ENCODE peak calls at places on chromosomes 3 and 15, in eight cellular contexts. Q is T-cell, G is DMS 273 treated with DMSO at 0.1 percent for 48 hours, C is testis, F is iPS-NIHi11, Z is mucosa of gallbladder, T is mammary epithelial cell, M is WTC11. I is an unnamed sample.

GRCh38 chr3:15932348-15933300 is 134.8 kb upstream of the ANKRD28 start:
- DNase-seq in Q (no peak), G (no peak), C (no peak), F (no peak), Z (no peak), T (no peak), M (no peak), I (no peak)

GRCh38 chr3:50274371-50275104 is 4.3 kb upstream of the LSMEM2 start:
- DNase-seq in Q (peak), G (no peak), C (peak), F (peak), Z (peak), T (peak), M (peak), I (peak)

GRCh38 chr15:96327155-96327741 is 3.3 kb upstream of the NR2F2 start:
- DNase-seq in Q (no peak), G (peak), C (no peak), F (no peak), Z (no peak), T (peak), M (no peak), I (no peak)

GRCh38 chr3:66253790-66254620 is 33.2 kb downstream of the SLC25A26 start:
- DNase-seq in Q (no peak), G (no peak), C (no peak), F (peak), Z (no peak), T (peak), M (no peak), I (peak)

GRCh38 chr3:41893977-41894376 is 67.9 kb downstream of the ULK4 start:
- DNase-seq in Q (no peak), G (peak), C (peak), F (no peak), Z (peak), T (peak), M (no peak), I (no peak)

GRCh38 chr15:100383302-100384107 is 41.7 kb upstream of the ADAMTS17 start:
- DNase-seq in Q (no peak), G (peak), C (peak), F (peak), Z (peak), T (peak), M (peak), I (peak)

GRCh38 chr3:118986734-118987133 is 47.9 kb downstream of the IGSF11 start:
- DNase-seq in Q (no peak), G (peak), C (no peak), F (no peak), Z (no peak), T (no peak), M (no peak), I (no peak)

GRCh38 chr15:90101130-90101968 is 919 bp downstream of the IDH2 start:
- DNase-seq in Q (no peak), G (no peak), C (peak), F (peak), Z (no peak), T (no peak), M (no peak), I (no peak)

GRCh38 chr3:141477224-141477623 is 9.6 kb upstream of the RASA2 start:
- DNase-seq in Q (no peak), G (peak), C (no peak), F (no peak), Z (no peak), T (peak), M (no peak), I (no peak)

GRCh38 chr3:10337323-10338163 is 16.6 kb upstream of the SEC13 start:
- DNase-seq in Q (no peak), G (no peak), C (no peak), F (peak), Z (no peak), T (no peak), M (no peak), I (no peak)

GRCh38 chr15:67267951-67268941 is 13.7 kb downstream of the IQCH start:
- DNase-seq in Q (no peak), G (no peak), C (no peak), F (no peak), Z (no peak), T (no peak), M (no peak), I (no peak)

GRCh38 chr15:75815811-75816719 is 27.2 kb upstream of the UBE2Q2 start:
- DNase-seq in Q (no peak), G (no peak), C (peak), F (no peak), Z (no peak), T (no peak), M (no peak), I (no peak)

GRCh38 chr3:181723568-181724431 is 12.1 kb downstream of the SOX2 start:
- DNase-seq in Q (no peak), G (no peak), C (no peak), F (no peak), Z (no peak), T (no peak), M (no peak), I (no peak)

GRCh38 chr15:87200149-87200548 is 1056.4 kb downstream of the NTRK3 start:
- DNase-seq in Q (no peak), G (peak), C (no peak), F (no peak), Z (no peak), T (no peak), M (no peak), I (no peak)

GRCh38 chr3:127688416-127689265 is 15.9 kb downstream of the ABTB1 start:
- DNase-seq in Q (no peak), G (peak), C (no peak), F (no peak), Z (no peak), T (no peak), M (peak), I (no peak)

GRCh38 chr3:133414021-133414392 is 14.2 kb downstream of the BFSP2 start:
- DNase-seq in Q (no peak), G (no peak), C (no peak), F (no peak), Z (no peak), T (no peak), M (no peak), I (no peak)

GRCh38 chr3:196896229-196896628 is 28.5 kb downstream of the SENP5 start:
- DNase-seq in Q (no peak), G (no peak), C (no peak), F (no peak), Z (no peak), T (no peak), M (no peak), I (no peak)

GRCh38 chr15:66129561-66129960 is 124.0 kb downstream of the MEGF11 start:
- DNase-seq in Q (no peak), G (no peak), C (no peak), F (no peak), Z (no peak), T (no peak), M (no peak), I (no peak)

GRCh38 chr3:50491023-50491422 is 12.4 kb downstream of the CACNA2D2 start:
- DNase-seq in Q (no peak), G (no peak), C (no peak), F (no peak), Z (no peak), T (no peak), M (no peak), I (no peak)

GRCh38 chr15:31296304-31297220 is 30.1 kb upstream of the KLF13 start:
- DNase-seq in Q (no peak), G (peak), C (peak), F (no peak), Z (peak), T (peak), M (no peak), I (no peak)

GRCh38 chr3:55405436-55405835 is 81.7 kb downstream of the WNT5A start:
- DNase-seq in Q (no peak), G (no peak), C (peak), F (peak), Z (no peak), T (peak), M (peak), I (peak)

GRCh38 chr15:97815841-97816240 is 144.7 kb upstream of the ARRDC4 start:
- DNase-seq in Q (no peak), G (no peak), C (no peak), F (no peak), Z (no peak), T (no peak), M (no peak), I (no peak)

GRCh38 chr3:7171493-7171892 is 310.6 kb downstream of the GRM7 start:
- DNase-seq in Q (no peak), G (no peak), C (no peak), F (no peak), Z (no peak), T (no peak), M (no peak), I (no peak)

GRCh38 chr3:58414538-58415197 is 19.0 kb downstream of the PDHB start:
- DNase-seq in Q (no peak), G (peak), C (peak), F (peak), Z (peak), T (peak), M (no peak), I (peak)

GRCh38 chr3:169562988-169563774 is 100.3 kb downstream of the MECOM start:
- DNase-seq in Q (no peak), G (no peak), C (no peak), F (no peak), Z (no peak), T (no peak), M (no peak), I (peak)

GRCh38 chr15:26590673-26591072 is 182.2 kb downstream of the GABRB3 start:
- DNase-seq in Q (no peak), G (no peak), C (no peak), F (no peak), Z (no peak), T (no peak), M (no peak), I (no peak)

GRCh38 chr3:101996832-101997231 is 147.5 kb downstream of the NFKBIZ start:
- DNase-seq in Q (no peak), G (no peak), C (no peak), F (no peak), Z (no peak), T (no peak), M (no peak), I (no peak)

GRCh38 chr3:179149951-179150350 is 1.8 kb downstream of the PIK3CA start:
- DNase-seq in Q (no peak), G (no peak), C (no peak), F (no peak), Z (no peak), T (no peak), M (no peak), I (no peak)

GRCh38 chr3:156745766-156746165 is 71.4 kb downstream of the TIPARP start:
- DNase-seq in Q (no peak), G (no peak), C (no peak), F (no peak), Z (no peak), T (no peak), M (no peak), I (no peak)

I was measured in HEK293T.